ENCODE peak calls at places on chromosomes 3 and 15, in eight cellular contexts. I is GM12864, A is left lung, Z is progenitor cell of endocrine pancreas, E is cardiac fibroblast, L is foreskin fibroblast, V is MCF 10A, H is HCT116. G is an unnamed sample.
A peak's percentile ranks its signal among the peaks of the same experiment; 100 is the strongest.

GRCh38 chr3:196440041-196440537 is 7.9 kb upstream of the UBXN7 start:
- DNase-seq in I (peak; percentile 29), A (no peak), Z (no peak), E (peak; percentile 73), L (peak; percentile 91), V (no peak), H (no peak), G (no peak)

GRCh38 chr3:41259449-41260062 is 60.3 kb downstream of the CTNNB1 start:
- DNase-seq in I (no peak), A (no peak), Z (no peak), E (peak; percentile 39), L (peak; percentile 72), V (no peak), H (no peak), G (no peak)

GRCh38 chr15:51038258-51039042 is 56.3 kb downstream of the TNFAIP8L3 start:
- DNase-seq in I (no peak), A (no peak), Z (no peak), E (no peak), L (no peak), V (peak; percentile 31), H (no peak), G (no peak)

GRCh38 chr3:20916966-20917606 is 731.1 kb upstream of the SGO1 start:
- DNase-seq in I (no peak), A (no peak), Z (no peak), E (no peak), L (no peak), V (no peak), H (no peak), G (no peak)

GRCh38 chr3:150299221-150299620 is 108.9 kb upstream of the TSC22D2 start:
- DNase-seq in I (no peak), A (no peak), Z (no peak), E (no peak), L (no peak), V (no peak), H (no peak), G (no peak)

GRCh38 chr15:31255732-31256384 is 70.8 kb upstream of the KLF13 start:
- DNase-seq in I (peak; percentile 60), A (no peak), Z (no peak), E (no peak), L (no peak), V (no peak), H (no peak), G (peak; percentile 24)

GRCh38 chr15:98794754-98795153 is 146.4 kb downstream of the IGF1R start:
- DNase-seq in I (no peak), A (no peak), Z (no peak), E (no peak), L (peak; percentile 55), V (no peak), H (no peak), G (no peak)

GRCh38 chr15:41967506-41968206 is 4.7 kb downstream of the EHD4 start:
- DNase-seq in I (peak; percentile 53), A (no peak), Z (no peak), E (peak; percentile 71), L (peak; percentile 68), V (no peak), H (no peak), G (no peak)

GRCh38 chr3:8505621-8506020 is 4.0 kb downstream of the LMCD1 start:
- DNase-seq in I (no peak), A (no peak), Z (no peak), E (no peak), L (no peak), V (peak; percentile 31), H (no peak), G (no peak)

GRCh38 chr3:73432021-73432722 is 192.6 kb downstream of the PDZRN3 start:
- DNase-seq in I (no peak), A (no peak), Z (no peak), E (peak; percentile 71), L (peak; percentile 70), V (peak; percentile 66), H (peak; percentile 15), G (no peak)

GRCh38 chr3:73433681-73434080 is 191.1 kb downstream of the PDZRN3 start:
- DNase-seq in I (no peak), A (no peak), Z (no peak), E (no peak), L (no peak), V (no peak), H (no peak), G (no peak)

GRCh38 chr3:73431136-73431933 is 193.4 kb downstream of the PDZRN3 start:
- DNase-seq in I (no peak), A (no peak), Z (no peak), E (no peak), L (no peak), V (no peak), H (no peak), G (no peak)

GRCh38 chr3:73433079-73433478 is 191.7 kb downstream of the PDZRN3 start:
- DNase-seq in I (no peak), A (no peak), Z (no peak), E (no peak), L (peak; percentile 54), V (no peak), H (no peak), G (no peak)

GRCh38 chr3:73432723-73433032 is 192.1 kb downstream of the PDZRN3 start:
- DNase-seq in I (no peak), A (no peak), Z (no peak), E (no peak), L (no peak), V (no peak), H (no peak), G (no peak)
- TF ChIP-seq CTCF in I (no peak), A (no peak), Z (peak; percentile 19), E (no peak), L (no peak), V (no peak), H (no peak), G (peak; percentile 59)

GRCh38 chr3:186524616-186525015 is 19.6 kb downstream of the CRYGS start:
- DNase-seq in I (no peak), A (no peak), Z (no peak), E (no peak), L (no peak), V (no peak), H (no peak), G (no peak)
- TF ChIP-seq CTCF in I (no peak), A (no peak), Z (no peak), E (no peak), L (no peak), V (no peak), H (no peak), G (no peak)

DNA sequence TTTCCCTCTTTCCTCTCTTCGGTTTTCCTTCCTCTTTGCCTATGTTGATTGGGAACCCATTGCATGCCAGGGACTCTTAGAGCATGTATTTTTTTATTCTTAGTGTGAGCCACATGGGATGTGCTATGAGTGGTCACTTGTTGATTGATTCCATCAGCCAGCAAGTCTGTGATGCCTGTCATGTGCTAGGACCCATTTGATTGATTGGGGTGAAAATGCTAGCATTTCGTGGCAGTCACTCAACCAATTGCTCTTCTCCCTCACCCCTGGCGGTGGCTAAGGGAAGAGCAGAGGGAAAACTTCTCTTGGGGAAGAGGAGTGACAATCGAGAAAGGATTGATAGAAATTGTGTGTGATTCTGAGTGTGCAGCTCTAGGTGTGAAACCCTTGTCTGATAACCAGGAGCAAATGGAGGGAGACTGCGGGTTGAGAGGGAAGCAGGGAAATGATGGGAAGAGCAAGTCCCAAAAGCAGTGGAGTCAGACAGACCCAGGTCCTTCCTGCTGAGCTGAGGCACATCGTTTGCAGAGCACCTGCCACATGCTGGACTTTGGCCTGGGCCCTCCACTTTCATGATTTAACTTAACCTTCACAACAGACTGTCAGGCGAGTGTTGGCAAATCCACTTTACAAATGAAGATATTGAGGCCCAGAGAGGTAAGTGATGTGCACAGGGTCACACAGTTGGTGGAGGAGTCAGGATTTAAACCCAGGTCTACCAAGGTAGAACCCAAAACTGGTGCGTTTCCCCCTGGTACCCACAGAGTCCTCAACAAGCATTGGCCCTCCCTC is 40.0 kb downstream of the SLC6A11 start:
- DNase-seq in I (no peak), A (no peak), Z (no peak), E (peak; percentile 1), L (no peak), V (no peak), H (peak; percentile 12), G (no peak)
- TF ChIP-seq CTCF in I (peak; percentile 67), A (no peak), Z (peak; percentile 59), E (peak; percentile 41), L (peak; percentile 16), V (no peak), H (no peak), G (peak; percentile 54)

DNA sequence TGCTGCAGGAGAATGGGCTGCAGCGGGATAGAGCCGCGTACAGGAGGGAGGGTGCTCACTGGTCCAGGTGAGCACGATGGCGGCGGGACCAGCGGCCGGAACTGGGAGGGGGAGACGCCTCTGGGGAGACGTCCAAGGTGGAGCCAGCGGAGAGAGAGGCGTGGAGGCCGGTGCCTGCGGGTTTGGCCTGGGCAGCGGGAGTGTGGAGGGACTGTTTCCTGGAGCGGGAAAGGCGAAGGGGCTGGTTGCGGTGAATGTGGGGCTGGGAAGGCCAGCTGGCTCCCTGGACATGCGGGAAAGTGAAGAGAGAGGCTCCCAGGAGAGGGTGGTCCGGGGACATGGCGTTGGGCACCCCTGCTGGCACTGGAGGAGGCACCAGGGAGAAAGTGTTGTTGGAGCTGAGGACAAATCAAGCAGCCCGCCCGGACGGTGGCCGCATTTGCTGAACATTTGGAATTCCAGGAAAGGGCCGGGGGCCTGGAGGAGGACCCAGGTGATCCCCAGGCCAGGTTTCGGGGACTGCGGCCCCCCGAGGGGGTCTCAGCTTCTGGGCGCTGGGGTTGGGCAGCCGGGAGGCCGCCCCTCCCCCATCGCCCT is 34.3 kb downstream of the DNAJB8 start:
- DNase-seq in I (no peak), A (peak; percentile 81), Z (no peak), E (no peak), L (no peak), V (no peak), H (no peak), G (no peak)
- TF ChIP-seq CTCF in I (no peak), A (no peak), Z (no peak), E (no peak), L (no peak), V (no peak), H (no peak), G (no peak)

GRCh38 chr15:65085990-65086679 is 9.6 kb downstream of the KBTBD13 start:
- DNase-seq in I (no peak), A (no peak), Z (peak; percentile 28), E (peak; percentile 37), L (peak; percentile 46), V (peak; percentile 66), H (peak; percentile 49), G (peak; percentile 15)
- TF ChIP-seq CTCF in I (peak; percentile 59), A (no peak), Z (peak; percentile 60), E (peak; percentile 56), L (peak; percentile 57), V (peak; percentile 51), H (peak; percentile 69), G (peak; percentile 70)

GRCh38 chr3:163951397-163951987 is 1126.8 kb downstream of the SI start:
- DNase-seq in I (no peak), A (no peak), Z (no peak), E (no peak), L (no peak), V (peak; percentile 26), H (no peak), G (no peak)
- TF ChIP-seq CTCF in I (no peak), A (no peak), Z (peak; percentile 54), E (no peak), L (no peak), V (peak; percentile 44), H (peak; percentile 53), G (peak; percentile 76)

DNA sequence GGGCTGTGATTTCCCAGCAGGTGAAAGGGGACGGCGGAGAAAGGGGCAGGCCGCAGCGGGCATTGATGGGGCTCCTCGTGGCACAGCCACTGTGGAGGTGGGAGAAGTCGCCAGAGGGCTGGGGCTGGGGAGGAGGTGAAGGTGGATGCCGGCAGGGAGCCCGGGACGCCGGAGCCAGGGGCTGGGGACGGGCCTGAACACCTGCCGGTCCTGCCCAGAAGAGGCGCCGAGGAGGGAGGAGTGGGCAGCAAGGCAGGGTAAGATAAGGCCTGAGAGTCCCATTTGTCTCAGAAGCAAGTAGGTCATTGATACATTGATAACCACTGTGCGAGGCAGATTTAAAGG is 571 bp upstream of the RARRES1 start:
- DNase-seq in I (no peak), A (no peak), Z (no peak), E (no peak), L (no peak), V (no peak), H (no peak), G (no peak)
- TF ChIP-seq CTCF in I (no peak), A (no peak), Z (no peak), E (no peak), L (no peak), V (no peak), H (no peak), G (no peak)